ENCODE peak calls at places on chromosomes 13 and 19, in four cellular contexts. J is CD4-positive, CD25-positive, alpha-beta regulatory T cell; E is GF-D8; Q is testis. H is an unnamed sample.

GRCh38 chr19:4139614-4140236 is 13.7 kb upstream of the CREB3L3 start:
- DNase-seq in J (peak; percentile 76), E (no peak), Q (peak; percentile 85), H (peak; percentile 88)

GRCh38 chr19:34041922-34042521 is 130.3 kb upstream of the LSM14A start:
- DNase-seq in J (peak; percentile 56), E (peak; percentile 10), Q (peak; percentile 85), H (peak; percentile 87)

GRCh38 chr19:44803442-44804428 is 5.2 kb upstream of the BCAM start:
- DNase-seq in J (no peak), E (no peak), Q (no peak), H (no peak)

GRCh38 chr19:30207357-30207756 is 164.8 kb upstream of the ZNF536 start:
- DNase-seq in J (no peak), E (no peak), Q (no peak), H (no peak)

GRCh38 chr19:43624933-43625332 is 5.5 kb upstream of the ZNF428 start:
- DNase-seq in J (peak; percentile 89), E (no peak), Q (peak; percentile 81), H (peak; percentile 83)

GRCh38 chr13:74009100-74009668 is 125.0 kb downstream of the KLF12 start:
- DNase-seq in J (no peak), E (no peak), Q (no peak), H (no peak)

GRCh38 chr13:48094404-48094780 is 512 bp downstream of the MED4 start:
- DNase-seq in J (peak; percentile 21), E (no peak), Q (no peak), H (no peak)

GRCh38 chr19:50890422-50891252 is 17.4 kb downstream of the KLK2 start:
- DNase-seq in J (no peak), E (no peak), Q (no peak), H (no peak)

GRCh38 chr13:101624981-101625380 is 172.5 kb downstream of the ITGBL1 start:
- DNase-seq in J (peak; percentile 8), E (no peak), Q (no peak), H (no peak)

GRCh38 chr19:41887711-41888382 is 4.9 kb downstream of the ARHGEF1 start:
- DNase-seq in J (peak; percentile 89), E (no peak), Q (no peak), H (no peak)